ENCODE peak calls at places on chromosome 3, in four cellular contexts. P, M, A and H are unnamed samples. For H3K36me3, the result is how much of the 10 kb centered on the place peaks cover.

GRCh38 chr3:48268936-48269551 is 28.1 kb downstream of the ZNF589 start:
- DNase-seq in M (peak), P (no peak), A (no peak), H (no peak)

GRCh38 chr3:46127503-46127902 is 80.6 kb downstream of the CCR1 start:
- DNase-seq in M (no peak), A (no peak), P (no peak), H (no peak)

GRCh38 chr3:113111308-113111707 is 100.0 kb upstream of the BOC start:
- DNase-seq in M (no peak), P (no peak), A (no peak), H (no peak)

GRCh38 chr3:147797095-147797494 is 387.9 kb downstream of the ZIC1 start:
- DNase-seq in A (no peak), M (no peak), P (no peak), H (no peak)

GRCh38 chr3:73624363-73625123 is at the start of gene PDZRN3:
- DNase-seq in M (peak), P (peak), A (peak), H (no peak)

GRCh38 chr3:147939425-147940196 is 530.4 kb downstream of the ZIC1 start:
- DNase-seq in P (no peak), M (no peak), A (no peak), H (no peak)

GRCh38 chr3:141011511-141012262 is 39.5 kb upstream of the SPSB4 start:
- DNase-seq in M (peak), A (peak), P (peak), H (no peak)

GRCh38 chr3:167114619-167115018 is 265.5 kb downstream of the ZBBX start:
- DNase-seq in M (no peak), P (no peak), A (no peak), H (no peak)

GRCh38 chr3:172709776-172710708 is 825 bp downstream of the NCEH1 start:
- DNase-seq in M (peak), A (peak), P (peak), H (no peak)

GRCh38 chr3:160038862-160039562 is 50.4 kb downstream of the IL12A start:
- DNase-seq in M (no peak), A (no peak), P (no peak), H (no peak)

GRCh38 chr3:131485116-131485515 is 17.7 kb downstream of the MRPL3 start:
- DNase-seq in P (no peak), A (no peak), M (no peak), H (no peak)

GRCh38 chr3:140588558-140588957 is 89.3 kb upstream of the TRIM42 start:
- DNase-seq in A (no peak), P (no peak), M (no peak), H (peak)

GRCh38 chr3:63966871-63967270 is 54.7 kb upstream of the SCAANT1 start:
- DNase-seq in P (no peak), A (no peak), M (peak), H (no peak)

GRCh38 chr3:13507247-13507790 is 27.2 kb downstream of the HDAC11 start:
- DNase-seq in P (no peak), A (no peak), M (no peak), H (no peak)

GRCh38 chr3:66353530-66353929 is 132.7 kb downstream of the SLC25A26 start:
- DNase-seq in A (no peak), P (no peak), M (no peak), H (no peak)

GRCh38 chr3:46030626-46031025 is 3.3 kb upstream of the XCR1 start:
- DNase-seq in P (no peak), M (no peak), A (no peak), H (peak)

GRCh38 chr3:49026536-49026935 is 2.7 kb downstream of the IMPDH2 start:
- DNase-seq in P (no peak), A (no peak), M (no peak), H (no peak)

GRCh38 chr3:186164696-186165095 is 55.8 kb upstream of the ETV5 start:
- DNase-seq in P (no peak), A (no peak), M (no peak), H (no peak)

GRCh38 chr3:43426388-43426787 is 140.0 kb downstream of the SNRK start:
- DNase-seq in P (peak), M (no peak), A (no peak), H (no peak)

GRCh38 chr3:197595470-197596185 is 39.9 kb upstream of the BDH1 start:
- DNase-seq in M (no peak), P (no peak), A (no peak), H (no peak)

GRCh38 chr3:43023066-43023465 is 44.0 kb downstream of the GASK1A start:
- DNase-seq in P (no peak), M (no peak), A (no peak), H (no peak)

GRCh38 chr3:112653209-112653871 is 12.4 kb upstream of the CCDC80 start:
- DNase-seq in P (no peak), A (no peak), M (no peak), H (no peak)

GRCh38 chr3:189340680-189341460 is 169.1 kb downstream of the TPRG1 start:
- DNase-seq in P (no peak), A (no peak), M (no peak), H (no peak)

GRCh38 chr3:87436781-87437543 is 160.6 kb upstream of the POU1F1 start:
- DNase-seq in M (no peak), P (no peak), A (no peak), H (no peak)

GRCh38 chr3:185640308-185640707 is 54.2 kb downstream of the SENP2 start:
- DNase-seq in A (no peak), P (no peak), M (no peak), H (no peak)

GRCh38 chr3:24060055-24060454 is 115.0 kb downstream of the NR1D2 start:
- DNase-seq in M (no peak), P (no peak), A (no peak), H (no peak)

GRCh38 chr3:134250717-134251220 is at the start of gene RYK:
- DNase-seq in A (peak), M (peak), P (peak), H (peak)
- TF ChIP-seq POLR2A in A (peak), M (peak), P (peak), H (no peak)

GRCh38 chr3:11605398-11605797 is 38.3 kb downstream of the VGLL4 start:
- DNase-seq in M (no peak), P (no peak), A (no peak), H (no peak)
- H3K36me3 ChIP-seq in M (under half), P (under half), A (under half), H (under half)

GRCh38 chr3:158471639-158472294 is 99.2 kb upstream of the MLF1 start:
- DNase-seq in A (no peak), P (no peak), M (no peak), H (no peak)

GRCh38 chr3:158470944-158471638 is 99.9 kb upstream of the MLF1 start:
- DNase-seq in A (no peak), M (no peak), P (no peak), H (no peak)
- H3K27ac ChIP-seq in A (no peak), M (no peak), P (no peak), H (no peak)

GRCh38 chr3:155854147-155854940 is at the start of gene SLC33A1:
- DNase-seq in M (peak), A (peak), P (peak), H (peak)
- TF ChIP-seq POLR2A in M (peak), A (peak), P (peak), H (no peak)

DNA sequence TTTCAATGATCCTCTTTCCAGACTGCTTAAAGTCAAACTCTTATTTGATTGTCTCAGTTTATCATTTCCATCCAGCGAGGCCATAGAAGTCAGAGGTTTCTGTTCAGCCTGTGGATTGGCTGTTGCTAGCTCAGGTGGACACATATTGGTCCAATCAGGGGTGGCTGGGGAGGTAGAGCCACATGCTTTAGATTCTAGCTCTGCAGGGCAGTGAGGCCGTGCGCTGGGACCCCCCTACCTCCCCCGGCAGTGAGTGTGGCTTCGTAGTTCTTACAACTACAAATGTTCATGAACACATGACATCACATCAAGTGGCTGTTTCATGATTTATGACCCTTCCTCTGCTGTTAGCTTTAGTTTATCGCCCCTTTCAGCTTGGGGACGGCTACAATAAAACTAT is 18.0 kb downstream of the APOD start:
- DNase-seq in M (no peak), A (no peak), P (no peak), H (no peak)
- H3K36me3 ChIP-seq in M (under half), A (under half), P (under half), H (under half)

GRCh38 chr3:183378951-183379350 is 49.5 kb downstream of the MCF2L2 start:
- DNase-seq in M (no peak), A (no peak), P (no peak), H (no peak)
- H3K27ac ChIP-seq in M (peak), A (no peak), P (no peak), H (no peak)